ENCODE peak calls at places on chromosomes 5 and 9, in five cellular contexts. Q is Ammon's horn; U is adipocyte; X is stimulated activated CD8-positive, alpha-beta memory T cell treated with anti-CD3 and anti-CD28 coated beads, Interleukin-15, amount 100 ng/mL, for 24 hours; V is LoVo. J is an unnamed sample.

GRCh38 chr5:159552751-159553150 is 222.5 kb upstream of the IL12B start:
- DNase-seq in Q (peak), U (peak), X (no peak), V (no peak), J (peak)

GRCh38 chr5:138340008-138340407 is 1.9 kb downstream of the FAM53C start:
- DNase-seq in Q (no peak), U (no peak), X (no peak), V (no peak), J (no peak)

GRCh38 chr5:40386293-40386692 is 293.4 kb upstream of the PTGER4 start:
- DNase-seq in Q (no peak), U (no peak), X (no peak), V (no peak), J (peak)

GRCh38 chr9:2662496-2662895 is 40.9 kb downstream of the VLDLR start:
- DNase-seq in Q (peak), U (no peak), X (no peak), V (no peak), J (peak)

GRCh38 chr9:137046094-137046787 is at the start of gene NPDC1:
- DNase-seq in Q (peak), U (peak), X (peak), V (peak), J (peak)

GRCh38 chr5:1877434-1878049 is 5.2 kb downstream of the IRX4 start:
- DNase-seq in Q (no peak), U (no peak), X (no peak), V (no peak), J (no peak)

GRCh38 chr5:179793470-179794139 is at the start of gene LTC4S:
- DNase-seq in Q (peak), U (no peak), X (no peak), V (no peak), J (peak)

GRCh38 chr9:130183133-130183762 is 11.0 kb downstream of the NCS1 start:
- DNase-seq in Q (no peak), U (peak), X (no peak), V (no peak), J (peak)

GRCh38 chr5:139076117-139076516 is 122.1 kb downstream of the SIL1 start:
- DNase-seq in Q (no peak), U (no peak), X (no peak), V (no peak), J (no peak)

GRCh38 chr5:64181440-64181839 is 15.8 kb downstream of the RNF180 start:
- DNase-seq in Q (no peak), U (no peak), X (no peak), V (no peak), J (no peak)

GRCh38 chr9:81028504-81028903 is 660.8 kb downstream of the TLE1 start:
- DNase-seq in Q (no peak), U (peak), X (no peak), V (peak), J (peak)

GRCh38 chr9:114735732-114736131 is 53.7 kb upstream of the TEX48 start:
- DNase-seq in Q (no peak), U (no peak), X (no peak), V (no peak), J (peak)

GRCh38 chr9:16315720-16316119 is 554.8 kb downstream of the BNC2 start:
- DNase-seq in Q (no peak), U (peak), X (no peak), V (no peak), J (peak)

GRCh38 chr9:15144567-15145174 is 162.3 kb downstream of the TTC39B start:
- DNase-seq in Q (no peak), U (no peak), X (no peak), V (no peak), J (no peak)

GRCh38 chr5:132860742-132861141 is 5.5 kb downstream of the GDF9 start:
- DNase-seq in Q (no peak), U (no peak), X (no peak), V (no peak), J (no peak)

GRCh38 chr9:36642817-36643216 is 70.1 kb downstream of the MELK start:
- DNase-seq in Q (no peak), U (no peak), X (no peak), V (no peak), J (no peak)

GRCh38 chr9:126519660-126520425 is 93.9 kb upstream of the LMX1B start:
- DNase-seq in Q (no peak), U (no peak), X (no peak), V (no peak), J (no peak)

GRCh38 chr9:70013598-70014196 is 30.0 kb upstream of the MAMDC2 start:
- DNase-seq in Q (no peak), U (peak), X (no peak), V (no peak), J (peak)

GRCh38 chr5:13939647-13940046 is 4.8 kb downstream of the DNAH5 start:
- DNase-seq in Q (no peak), U (no peak), X (no peak), V (no peak), J (no peak)

GRCh38 chr5:138263581-138263980 is 10.8 kb downstream of the GFRA3 start:
- DNase-seq in Q (no peak), U (no peak), X (no peak), V (no peak), J (no peak)

J was measured in choroid plexus epithelial cell.